ENCODE peak calls at places on chromosome 3, in nine cellular contexts. D, J, T, X, F, I, K, C and N are unnamed samples.

GRCh38 chr3:157077565-157077991 is 82.4 kb downstream of the CCNL1 start:
- DNase-seq in D (peak), J (peak), T (no peak), X (peak), F (peak), I (no peak), K (peak), C (no peak), N (no peak)

GRCh38 chr3:46496745-46497555 is 826 bp upstream of the RTP3 start:
- DNase-seq in D (no peak), J (peak), T (peak), X (no peak), F (peak), I (peak), K (peak), C (peak), N (no peak)

GRCh38 chr3:39432342-39432741 is 25.8 kb downstream of the RPSA start:
- DNase-seq in D (no peak), J (no peak), T (no peak), X (no peak), F (no peak), I (no peak), K (no peak), C (peak), N (no peak)

GRCh38 chr3:123305192-123305591 is 103.4 kb downstream of the SEC22A start:
- DNase-seq in D (no peak), J (no peak), T (no peak), X (no peak), F (no peak), I (no peak), K (no peak), C (no peak), N (no peak)

GRCh38 chr3:189771842-189772494 is 140.8 kb downstream of the TP63 start:
- DNase-seq in D (peak), J (no peak), T (no peak), X (no peak), F (no peak), I (no peak), K (no peak), C (no peak), N (no peak)

GRCh38 chr3:123700791-123701712 is 116.2 kb upstream of the HACD2 start:
- DNase-seq in D (no peak), J (no peak), T (no peak), X (no peak), F (no peak), I (no peak), K (peak), C (no peak), N (no peak)

GRCh38 chr3:161231861-161232260 is 10.8 kb downstream of the NMD3 start:
- DNase-seq in D (no peak), J (no peak), T (no peak), X (no peak), F (peak), I (no peak), K (no peak), C (peak), N (no peak)

GRCh38 chr3:171789759-171790505 is 20.4 kb downstream of the PLD1 start:
- DNase-seq in D (no peak), J (no peak), T (no peak), X (no peak), F (no peak), I (no peak), K (no peak), C (peak), N (no peak)

GRCh38 chr3:120324185-120324584 is 25.0 kb downstream of the LRRC58 start:
- DNase-seq in D (peak), J (no peak), T (no peak), X (no peak), F (no peak), I (no peak), K (peak), C (no peak), N (no peak)

GRCh38 chr3:16346413-16347081 is 81.5 kb downstream of the OXNAD1 start:
- DNase-seq in D (no peak), J (no peak), T (no peak), X (no peak), F (no peak), I (no peak), K (no peak), C (no peak), N (no peak)

GRCh38 chr3:47394867-47395266 is 14.0 kb downstream of the PTPN23 start:
- DNase-seq in D (no peak), J (no peak), T (no peak), X (no peak), F (no peak), I (no peak), K (peak), C (no peak), N (no peak)

GRCh38 chr3:85081191-85081895 is 122.6 kb downstream of the CADM2 start:
- DNase-seq in D (peak), J (no peak), T (no peak), X (no peak), F (peak), I (no peak), K (peak), C (peak), N (no peak)

GRCh38 chr3:56536735-56537134 is 20.2 kb upstream of the CCDC66 start:
- DNase-seq in D (no peak), J (no peak), T (no peak), X (no peak), F (no peak), I (no peak), K (no peak), C (no peak), N (no peak)

GRCh38 chr3:196227629-196228493 is 11.5 kb downstream of the SLC51A start:
- DNase-seq in D (peak), J (no peak), T (no peak), X (peak), F (peak), I (no peak), K (no peak), C (no peak), N (no peak)

GRCh38 chr3:46667061-46667621 is 26.3 kb downstream of the ALS2CL start:
- DNase-seq in D (no peak), J (no peak), T (no peak), X (no peak), F (no peak), I (no peak), K (no peak), C (no peak), N (no peak)

GRCh38 chr3:57787867-57788623 is 31.9 kb downstream of the SLMAP start:
- DNase-seq in D (peak), J (peak), T (no peak), X (no peak), F (no peak), I (peak), K (peak), C (peak), N (no peak)

GRCh38 chr3:135803291-135803690 is 162.2 kb upstream of the PPP2R3A start:
- DNase-seq in D (peak), J (no peak), T (no peak), X (no peak), F (peak), I (no peak), K (no peak), C (no peak), N (no peak)

GRCh38 chr3:170049146-170050000 is 11.6 kb downstream of the GPR160 start:
- DNase-seq in D (peak), J (no peak), T (no peak), X (no peak), F (no peak), I (no peak), K (peak), C (peak), N (no peak)

GRCh38 chr3:21798689-21799088 is 47.7 kb upstream of the ZNF385D start:
- DNase-seq in D (no peak), J (no peak), T (no peak), X (no peak), F (no peak), I (no peak), K (no peak), C (no peak), N (no peak)

GRCh38 chr3:71066849-71067261 is 516.7 kb downstream of the FOXP1 start:
- DNase-seq in D (peak), J (no peak), T (peak), X (no peak), F (peak), I (no peak), K (peak), C (peak), N (no peak)

GRCh38 chr3:128006471-128007424 is 45.5 kb upstream of the SEC61A1 start:
- DNase-seq in D (no peak), J (no peak), T (no peak), X (no peak), F (peak), I (no peak), K (no peak), C (no peak), N (no peak)

GRCh38 chr3:126501736-126502135 is 15.8 kb downstream of the UROC1 start:
- DNase-seq in D (no peak), J (no peak), T (no peak), X (no peak), F (no peak), I (no peak), K (no peak), C (no peak), N (no peak)

GRCh38 chr3:86245360-86245759 is 745.6 kb downstream of the VGLL3 start:
- DNase-seq in D (no peak), J (peak), T (no peak), X (no peak), F (peak), I (no peak), K (no peak), C (peak), N (no peak)

GRCh38 chr3:11445883-11446282 is 173.7 kb downstream of the ATG7 start:
- DNase-seq in D (peak), J (no peak), T (no peak), X (no peak), F (no peak), I (no peak), K (peak), C (no peak), N (no peak)

GRCh38 chr3:11476814-11477213 is 166.9 kb downstream of the VGLL4 start:
- DNase-seq in D (no peak), J (no peak), T (no peak), X (no peak), F (no peak), I (no peak), K (no peak), C (no peak), N (no peak)

GRCh38 chr3:189317911-189318310 is 146.1 kb downstream of the TPRG1 start:
- DNase-seq in D (no peak), J (no peak), T (no peak), X (no peak), F (no peak), I (no peak), K (no peak), C (no peak), N (no peak)

GRCh38 chr3:125022186-125022585 is 33.6 kb downstream of the HEG1 start:
- DNase-seq in D (no peak), J (no peak), T (no peak), X (no peak), F (no peak), I (no peak), K (no peak), C (no peak), N (no peak)

GRCh38 chr3:4584537-4585249 is 91.5 kb downstream of the ITPR1 start:
- DNase-seq in D (no peak), J (no peak), T (peak), X (no peak), F (no peak), I (peak), K (peak), C (no peak), N (no peak)

GRCh38 chr3:149575213-149575961 is 82.4 kb downstream of the WWTR1 start:
- DNase-seq in D (peak), J (no peak), T (no peak), X (peak), F (peak), I (no peak), K (peak), C (peak), N (no peak)
- H3K9ac ChIP-seq in D (peak), J (no peak), T (no peak), X (no peak), F (peak), I (peak), K (peak), C (peak), N (peak)

GRCh38 chr3:179067839-179068238 is 3.8 kb downstream of the ZMAT3 start:
- DNase-seq in D (no peak), J (no peak), T (no peak), X (no peak), F (no peak), I (no peak), K (no peak), C (no peak), N (no peak)

GRCh38 chr3:179068779-179069530 is 2.7 kb downstream of the ZMAT3 start:
- DNase-seq in D (no peak), J (no peak), T (peak), X (no peak), F (peak), I (peak), K (peak), C (peak), N (no peak)

GRCh38 chr3:179071569-179072397 is at the start of gene ZMAT3:
- DNase-seq in D (peak), J (peak), T (peak), X (peak), F (peak), I (peak), K (peak), C (peak), N (no peak)

GRCh38 chr3:179071161-179071568 is 444 bp downstream of the ZMAT3 start:
- DNase-seq in D (peak), J (peak), T (peak), X (peak), F (peak), I (peak), K (peak), C (peak), N (no peak)

DNA sequence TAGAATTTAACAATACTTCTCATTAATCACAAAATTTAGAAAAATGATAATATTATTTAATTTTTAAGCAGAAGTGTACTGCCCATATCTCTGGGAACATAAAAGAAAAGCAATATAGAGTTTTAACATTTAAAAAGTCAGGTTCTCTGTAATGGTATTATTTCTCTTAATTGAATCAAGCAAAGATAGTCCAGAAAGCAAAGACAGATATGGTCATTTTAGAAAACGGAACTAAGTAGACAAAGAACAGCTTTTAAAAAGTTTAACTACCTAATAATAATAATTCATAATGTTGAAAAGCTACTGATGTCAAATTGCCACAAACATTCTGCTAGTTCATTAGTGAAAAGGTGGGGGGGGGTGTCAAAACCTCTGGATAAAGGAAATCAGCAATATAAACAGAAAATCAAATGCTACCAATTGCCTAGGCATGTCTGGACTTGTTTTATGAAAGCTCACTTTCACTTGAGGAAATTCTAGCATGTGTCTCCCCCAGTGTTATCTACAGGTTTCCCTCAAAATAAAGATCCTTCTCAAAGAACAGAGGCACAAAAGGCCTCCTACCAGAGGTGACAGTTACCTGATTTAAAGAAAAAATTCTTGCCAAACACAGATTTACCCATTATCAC is 1.7 kb downstream of the ZMAT3 start:
- DNase-seq in D (peak), J (peak), T (no peak), X (no peak), F (no peak), I (no peak), K (peak), C (no peak), N (no peak)
- H3K9ac ChIP-seq in D (peak), J (no peak), T (no peak), X (peak), F (no peak), I (no peak), K (peak), C (peak), N (no peak)

GRCh38 chr3:51275096-51275805 is 109.8 kb upstream of the MANF start:
- DNase-seq in D (no peak), J (no peak), T (no peak), X (no peak), F (no peak), I (no peak), K (no peak), C (no peak), N (no peak)
- H3K9ac ChIP-seq in D (no peak), J (no peak), T (no peak), X (no peak), F (no peak), I (no peak), K (no peak), C (no peak), N (no peak)

GRCh38 chr3:72289708-72290104 is 504.8 kb upstream of the PROK2 start:
- DNase-seq in D (no peak), J (no peak), T (no peak), X (no peak), F (no peak), I (peak), K (no peak), C (no peak), N (no peak)
- H3K9ac ChIP-seq in D (no peak), J (no peak), T (no peak), X (no peak), F (no peak), I (peak), K (no peak), C (no peak), N (no peak)

GRCh38 chr3:121660356-121661171 is at the start of gene HCLS1:
- DNase-seq in D (no peak), J (peak), T (peak), X (no peak), F (peak), I (peak), K (no peak), C (no peak), N (no peak)
- H3K9ac ChIP-seq in D (no peak), J (peak), T (peak), X (no peak), F (no peak), I (peak), K (no peak), C (no peak), N (no peak)

GRCh38 chr3:197521277-197522182 is 34.2 kb downstream of the BDH1 start:
- DNase-seq in D (no peak), J (no peak), T (no peak), X (no peak), F (no peak), I (no peak), K (no peak), C (no peak), N (no peak)
- H3K9ac ChIP-seq in D (no peak), J (no peak), T (no peak), X (peak), F (no peak), I (no peak), K (no peak), C (no peak), N (no peak)